ENCODE peak calls at places on chromosomes 13 and 19, in five cellular contexts. F, B, K, S and C are unnamed samples.

GRCh38 chr19:55451522-55452380 is 8.7 kb upstream of the SHISA7 start:
- DNase-seq in F (no peak), S (no peak), B (no peak), K (no peak), C (no peak)

GRCh38 chr13:61146571-61146970 is 269.1 kb downstream of the PCDH20 start:
- DNase-seq in K (no peak), B (no peak), S (no peak), F (no peak), C (no peak)

GRCh38 chr19:15154002-15154612 is 46.7 kb downstream of the NOTCH3 start:
- DNase-seq in B (peak), K (no peak), F (no peak), S (peak), C (peak)

GRCh38 chr19:46295401-46296308 is 1.2 kb upstream of the HIF3A start:
- DNase-seq in F (no peak), K (no peak), S (no peak), B (peak), C (no peak)

GRCh38 chr19:1780272-1780957 is 27.1 kb downstream of the ONECUT3 start:
- DNase-seq in B (peak), S (peak), K (no peak), F (no peak), C (peak)

GRCh38 chr13:27038323-27038722 is 133.3 kb downstream of the USP12 start:
- DNase-seq in K (no peak), B (peak), F (no peak), S (peak), C (no peak)

GRCh38 chr13:100521912-100522490 is 66.6 kb downstream of the GGACT start:
- DNase-seq in K (no peak), S (no peak), B (no peak), F (no peak), C (no peak)

GRCh38 chr19:55640043-55640576 is 692 bp upstream of the ZNF580 start:
- DNase-seq in F (peak), B (peak), S (peak), K (peak), C (peak)

GRCh38 chr19:28288850-28289249 is 924.1 kb downstream of the UQCRFS1 start:
- DNase-seq in S (no peak), K (no peak), B (no peak), F (no peak), C (no peak)

GRCh38 chr19:2150794-2151338 is 500 bp downstream of the AP3D1 start:
- DNase-seq in K (no peak), F (no peak), S (no peak), B (no peak), C (peak)

GRCh38 chr19:8655340-8655709 is 24.9 kb downstream of the NFILZ start:
- DNase-seq in B (no peak), K (no peak), S (no peak), F (no peak), C (no peak)

GRCh38 chr13:110179116-110179857 is 127.7 kb downstream of the COL4A1 start:
- DNase-seq in B (no peak), S (no peak), F (no peak), K (no peak), C (no peak)

GRCh38 chr19:47615714-47616113 is 6.8 kb downstream of the BICRA start:
- DNase-seq in K (no peak), B (no peak), S (no peak), F (no peak), C (no peak)

GRCh38 chr19:15479391-15480345 is at the start of gene PGLYRP2:
- DNase-seq in K (peak), F (no peak), B (peak), S (no peak), C (no peak)

GRCh38 chr13:67341406-67341805 is 111.3 kb upstream of the PCDH9 start:
- DNase-seq in K (no peak), S (peak), B (no peak), F (no peak), C (no peak)

GRCh38 chr19:51702103-51702753 is 9.1 kb downstream of the SPACA6 start:
- DNase-seq in F (peak), K (peak), B (peak), S (peak), C (peak)

GRCh38 chr13:88196106-88196505 is 524.9 kb downstream of the SLITRK5 start:
- DNase-seq in F (no peak), S (no peak), B (peak), K (no peak), C (no peak)

GRCh38 chr13:107600986-107601385 is 614.4 kb downstream of the LIG4 start:
- DNase-seq in F (no peak), K (no peak), B (no peak), S (no peak), C (no peak)

GRCh38 chr13:56561327-56561726 is 579.4 kb upstream of the PRR20A start:
- DNase-seq in F (no peak), K (no peak), S (no peak), B (no peak), C (no peak)

GRCh38 chr13:101406787-101407186 is 9.5 kb downstream of the NALCN start:
- DNase-seq in K (no peak), B (no peak), S (no peak), F (no peak), C (no peak)

GRCh38 chr13:72397265-72397664 is 330.2 kb downstream of the MZT1 start:
- DNase-seq in K (no peak), B (no peak), S (no peak), F (no peak), C (no peak)

GRCh38 chr19:2050349-2050990 is 574 bp downstream of the MKNK2 start:
- DNase-seq in B (no peak), S (no peak), F (no peak), K (no peak), C (peak)

GRCh38 chr13:84399320-84400085 is 517.2 kb upstream of the SLITRK1 start:
- DNase-seq in F (no peak), B (peak), K (no peak), S (no peak), C (peak)

GRCh38 chr19:46221981-46222610 is 7.4 kb upstream of the IGFL1 start:
- DNase-seq in K (peak), S (peak), B (peak), F (peak), C (no peak)

GRCh38 chr19:2492870-2493269 is 16.9 kb downstream of the GADD45B start:
- DNase-seq in K (no peak), B (no peak), S (no peak), F (no peak), C (no peak)

GRCh38 chr13:41188584-41188983 is 5.8 kb downstream of the KBTBD7 start:
- DNase-seq in S (peak), K (no peak), B (no peak), F (no peak), C (no peak)

GRCh38 chr13:42486711-42487198 is 87.2 kb upstream of the TNFSF11 start:
- DNase-seq in B (peak), S (peak), F (no peak), K (no peak), C (no peak)

GRCh38 chr19:45178262-45179062 is at the start of gene BLOC1S3:
- DNase-seq in S (peak), B (peak), K (peak), F (peak), C (peak)
- TF ChIP-seq POLR2A in S (peak), B (peak), K (peak), F (peak), C (peak)

GRCh38 chr19:6393074-6393981 is at the start of gene GTF2F1:
- DNase-seq in F (peak), S (peak), B (peak), K (peak), C (peak)
- TF ChIP-seq POLR2A in F (no peak), S (peak), B (peak), K (peak), C (peak)

GRCh38 chr13:48001127-48001881 is at the start of gene SUCLA2:
- DNase-seq in K (peak), F (peak), B (peak), S (peak), C (peak)
- TF ChIP-seq POLR2A in K (peak), F (no peak), B (peak), S (peak), C (peak)

GRCh38 chr13:76245920-76246319 is 609.8 kb downstream of the LMO7 start:
- DNase-seq in B (no peak), F (no peak), K (no peak), S (no peak), C (no peak)
- TF ChIP-seq POLR2A in B (no peak), F (no peak), K (no peak), S (no peak), C (no peak)

GRCh38 chr19:35639321-35639639 is 2.3 kb upstream of the ETV2 start:
- DNase-seq in F (no peak), B (no peak), S (no peak), K (no peak), C (no peak)
- TF ChIP-seq POLR2A in F (no peak), B (no peak), S (no peak), K (no peak), C (no peak)

DNA sequence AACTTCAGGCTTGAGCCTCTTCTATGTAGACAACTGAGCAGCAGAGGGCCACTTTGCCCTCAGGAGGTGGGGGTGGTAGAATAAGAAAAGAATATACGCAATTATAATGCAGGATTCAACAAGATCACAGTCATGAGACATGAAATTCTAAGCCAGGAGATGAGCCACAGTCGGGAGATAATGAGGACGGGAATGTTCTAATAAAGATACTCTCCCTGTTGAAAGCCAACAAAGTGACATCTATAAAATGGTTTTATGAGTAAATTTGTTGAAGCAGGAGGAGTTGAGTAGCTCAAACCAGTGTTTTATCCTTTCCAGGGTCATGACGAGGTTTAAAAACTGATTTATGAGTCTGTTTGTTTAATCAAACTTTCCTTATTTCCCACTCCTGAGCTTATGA is 152.0 kb upstream of the SERP2 start:
- DNase-seq in F (no peak), S (no peak), K (no peak), B (no peak), C (no peak)
- TF ChIP-seq POLR2A in F (no peak), S (no peak), K (no peak), B (no peak), C (no peak)

DNA sequence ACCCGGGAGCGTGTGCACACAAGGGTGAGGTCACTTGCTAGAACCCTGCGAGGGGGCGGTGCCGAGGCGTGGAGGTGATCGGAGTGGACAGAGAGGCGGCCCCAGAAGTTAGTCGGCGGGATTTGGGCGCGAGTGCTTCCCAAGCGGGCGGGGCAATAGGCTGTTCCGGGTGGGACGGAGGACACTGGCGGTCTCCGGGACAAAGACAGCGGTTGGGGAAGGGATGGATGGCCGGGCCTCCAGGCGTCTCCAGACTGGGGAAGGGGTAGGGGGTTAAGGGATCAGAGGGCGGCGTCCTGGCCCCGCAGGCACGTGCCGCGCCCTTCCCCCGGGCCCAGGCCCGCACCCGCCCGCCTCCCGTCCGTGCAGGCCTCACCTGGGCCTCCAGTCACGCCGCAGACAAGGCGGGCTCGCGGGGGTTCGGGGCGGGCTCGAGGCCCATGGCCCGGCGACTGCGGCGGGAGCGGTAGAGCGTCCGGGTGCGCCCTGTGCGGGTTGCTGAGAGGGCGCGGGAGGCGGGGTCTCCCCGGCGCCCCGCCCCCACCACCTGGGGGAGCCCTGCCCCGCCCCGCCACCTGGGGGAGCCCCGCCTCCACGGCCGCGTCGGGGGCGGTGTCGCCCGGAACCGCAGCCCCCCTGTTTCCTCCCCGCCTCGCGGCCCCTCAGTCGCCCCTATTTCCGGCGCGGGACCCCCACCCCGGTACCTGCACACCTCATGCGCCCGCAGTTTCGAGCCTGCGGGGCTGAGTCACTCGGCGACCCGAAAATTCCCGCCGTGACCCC is at the start of gene LPAR2:
- DNase-seq in K (peak), S (no peak), B (no peak), F (no peak), C (no peak)
- TF ChIP-seq POLR2A in K (no peak), S (no peak), B (no peak), F (no peak), C (no peak)